ENCODE peak calls at places on chromosomes 2 and 18, in seven cellular contexts. One of them, this sample, is unnamed.
A peak's percentile ranks its signal among the peaks of the same experiment; 100 is the strongest.

GRCh38 chr2:191148766-191149165 is 2.0 kb downstream of the STAT4 start:
- DNase-seq in NCI-H2029 treated with DMSO at 0.1 percent for 48 hours: no peak
- DNase-seq in SW480: no peak
- DNase-seq in substantia nigra: no peak
- DNase-seq in DMS 273 treated with DMSO at 0.1 percent for 48 hours: no peak
- DNase-seq in pancreas: no peak
- DNase-seq in nucleus accumbens: no peak
- DNase-seq in this sample: no peak

GRCh38 chr2:46431481-46432235 is 47.7 kb upstream of the TMEM247 start:
- DNase-seq in NCI-H2029 treated with DMSO at 0.1 percent for 48 hours: no peak
- DNase-seq in nucleus accumbens: no peak
- DNase-seq in DMS 273 treated with DMSO at 0.1 percent for 48 hours: peak; percentile 28
- DNase-seq in pancreas: no peak
- DNase-seq in SW480: no peak
- DNase-seq in substantia nigra: no peak
- DNase-seq in this sample: peak; percentile 49

GRCh38 chr2:45132551-45132950 is 123.3 kb upstream of the SIX2 start:
- DNase-seq in DMS 273 treated with DMSO at 0.1 percent for 48 hours: no peak
- DNase-seq in substantia nigra: no peak
- DNase-seq in NCI-H2029 treated with DMSO at 0.1 percent for 48 hours: no peak
- DNase-seq in pancreas: no peak
- DNase-seq in nucleus accumbens: no peak
- DNase-seq in SW480: no peak
- DNase-seq in this sample: no peak

GRCh38 chr2:98277156-98277859 is 68.9 kb upstream of the CNGA3 start:
- DNase-seq in SW480: no peak
- DNase-seq in DMS 273 treated with DMSO at 0.1 percent for 48 hours: no peak
- DNase-seq in substantia nigra: no peak
- DNase-seq in pancreas: no peak
- DNase-seq in nucleus accumbens: no peak
- DNase-seq in NCI-H2029 treated with DMSO at 0.1 percent for 48 hours: no peak
- DNase-seq in this sample: no peak

GRCh38 chr2:156918410-156918809 is 339.1 kb upstream of the GALNT5 start:
- DNase-seq in pancreas: no peak
- DNase-seq in substantia nigra: no peak
- DNase-seq in DMS 273 treated with DMSO at 0.1 percent for 48 hours: no peak
- DNase-seq in NCI-H2029 treated with DMSO at 0.1 percent for 48 hours: no peak
- DNase-seq in SW480: no peak
- DNase-seq in nucleus accumbens: no peak
- DNase-seq in this sample: no peak

GRCh38 chr2:173037245-173038106 is 38.2 kb upstream of the MAP3K20 start:
- DNase-seq in pancreas: peak; percentile 34
- DNase-seq in substantia nigra: no peak
- DNase-seq in NCI-H2029 treated with DMSO at 0.1 percent for 48 hours: no peak
- DNase-seq in nucleus accumbens: no peak
- DNase-seq in SW480: no peak
- DNase-seq in DMS 273 treated with DMSO at 0.1 percent for 48 hours: no peak
- DNase-seq in this sample: no peak

GRCh38 chr2:23826079-23826478 is 100.8 kb downstream of the ATAD2B start:
- DNase-seq in DMS 273 treated with DMSO at 0.1 percent for 48 hours: no peak
- DNase-seq in nucleus accumbens: no peak
- DNase-seq in substantia nigra: no peak
- DNase-seq in pancreas: no peak
- DNase-seq in NCI-H2029 treated with DMSO at 0.1 percent for 48 hours: no peak
- DNase-seq in SW480: no peak
- DNase-seq in this sample: no peak

GRCh38 chr2:2291500-2292260 is 39.4 kb downstream of the MYT1L start:
- DNase-seq in SW480: peak; percentile 50
- DNase-seq in DMS 273 treated with DMSO at 0.1 percent for 48 hours: peak; percentile 11
- DNase-seq in substantia nigra: no peak
- DNase-seq in pancreas: no peak
- DNase-seq in NCI-H2029 treated with DMSO at 0.1 percent for 48 hours: peak; percentile 49
- DNase-seq in nucleus accumbens: no peak
- DNase-seq in this sample: peak; percentile 29

GRCh38 chr18:9333441-9334350 is 877 bp upstream of the TWSG1 start:
- DNase-seq in SW480: no peak
- DNase-seq in DMS 273 treated with DMSO at 0.1 percent for 48 hours: peak; percentile 52
- DNase-seq in pancreas: no peak
- DNase-seq in nucleus accumbens: peak; percentile 27
- DNase-seq in substantia nigra: peak; percentile 50
- DNase-seq in NCI-H2029 treated with DMSO at 0.1 percent for 48 hours: no peak
- DNase-seq in this sample: no peak

This sample was measured in NCI-H1694 treated with DMSO at 0.1 percent for 48 hours.